ENCODE peak calls at places on chromosomes 11 and 22, in four cellular contexts. J is endothelial cell, M is adipocyte, P is memory B cell. N is an unnamed sample.
A peak's percentile ranks its signal among the peaks of the same experiment; 100 is the strongest.

GRCh38 chr22:16959345-16959930 is 48.6 kb downstream of the GAB4 start:
- DNase-seq in M (no peak), P (no peak), J (no peak), N (no peak)

GRCh38 chr22:23282089-23282501 is 101.8 kb downstream of the BCR start:
- DNase-seq in M (peak; percentile 56), J (no peak), P (no peak), N (no peak)

GRCh38 chr11:120236169-120237107 is 3.5 kb upstream of the POU2F3 start:
- DNase-seq in M (no peak), J (no peak), P (no peak), N (no peak)

GRCh38 chr11:10529279-10529678 is 11.7 kb downstream of the RNF141 start:
- DNase-seq in P (no peak), J (no peak), M (peak; percentile 55), N (no peak)

GRCh38 chr11:10487002-10487647 is 32.1 kb downstream of the AMPD3 start:
- DNase-seq in P (no peak), M (no peak), J (no peak), N (no peak)

GRCh38 chr11:2709429-2709828 is 9.6 kb upstream of the KCNQ1OT1 start:
- DNase-seq in M (peak; percentile 89), P (no peak), J (no peak), N (no peak)

GRCh38 chr11:109017489-109017888 is 352.6 kb downstream of the DDX10 start:
- DNase-seq in M (no peak), J (no peak), P (no peak), N (no peak)

GRCh38 chr11:13942908-13943505 is 19.5 kb upstream of the SPON1 start:
- DNase-seq in J (no peak), P (no peak), M (peak; percentile 45), N (no peak)

GRCh38 chr11:119011476-119011875 is 6.7 kb downstream of the RPS25 start:
- DNase-seq in J (no peak), M (no peak), P (no peak), N (no peak)

GRCh38 chr22:23385301-23386244 is 194.5 kb downstream of the IGLL1 start:
- DNase-seq in P (peak; percentile 97), M (peak; percentile 82), J (peak; percentile 92), N (peak; percentile 93)

GRCh38 chr11:1193326-1194230 is 29.3 kb upstream of the MUC5B start:
- DNase-seq in P (no peak), M (no peak), J (no peak), N (no peak)

GRCh38 chr11:130023204-130023603 is 20.6 kb upstream of the PRDM10 start:
- DNase-seq in P (peak; percentile 33), M (peak; percentile 13), J (no peak), N (no peak)

GRCh38 chr11:79160786-79161403 is 279.9 kb downstream of the TENM4 start:
- DNase-seq in M (no peak), P (no peak), J (no peak), N (no peak)

GRCh38 chr11:27465629-27466028 is 7.0 kb downstream of the LGR4 start:
- DNase-seq in M (no peak), J (no peak), P (no peak), N (no peak)

GRCh38 chr22:36329217-36330078 is 58.3 kb downstream of the MYH9 start:
- DNase-seq in P (no peak), J (peak; percentile 76), M (peak; percentile 80), N (no peak)

GRCh38 chr22:36237462-36238347 is 1.6 kb downstream of the APOL2 start:
- DNase-seq in M (peak; percentile 65), P (no peak), J (no peak), N (no peak)